ENCODE peak calls at places on chromosome 1, in eight cellular contexts. One of them, this sample, is unnamed.
A peak's percentile ranks its signal among the peaks of the same experiment; 100 is the strongest.

GRCh38 chr1:110348771-110349170 is 9.6 kb downstream of the RBM15 start:
- DNase-seq in GM23338: no peak
- DNase-seq in HepG2: no peak
- DNase-seq in K562: no peak
- DNase-seq in HL-60: no peak
- DNase-seq in GM12878: no peak
- DNase-seq in HCT116: no peak
- DNase-seq in SK-N-SH: no peak
- DNase-seq in this sample: no peak

GRCh38 chr1:230067871-230068814 is 1.1 kb downstream of the GALNT2 start:
- DNase-seq in HepG2: no peak
- DNase-seq in SK-N-SH: peak; percentile 79
- DNase-seq in HCT116: no peak
- DNase-seq in GM23338: peak; percentile 64
- DNase-seq in HL-60: no peak
- DNase-seq in K562: peak; percentile 47
- DNase-seq in GM12878: no peak
- DNase-seq in this sample: no peak

GRCh38 chr1:208254862-208255261 is 10.7 kb upstream of the PLXNA2 start:
- DNase-seq in HepG2: no peak
- DNase-seq in GM23338: no peak
- DNase-seq in HL-60: no peak
- DNase-seq in K562: no peak
- DNase-seq in HCT116: no peak
- DNase-seq in GM12878: no peak
- DNase-seq in SK-N-SH: no peak
- DNase-seq in this sample: no peak

GRCh38 chr1:195376190-195376589 is 1232.0 kb downstream of the KCNT2 start:
- DNase-seq in HCT116: peak; percentile 1
- DNase-seq in K562: no peak
- DNase-seq in SK-N-SH: no peak
- DNase-seq in HL-60: no peak
- DNase-seq in GM12878: no peak
- DNase-seq in GM23338: peak; percentile 9
- DNase-seq in HepG2: peak; percentile 0
- DNase-seq in this sample: no peak

GRCh38 chr1:64417828-64418227 is 52.1 kb upstream of the CACHD1 start:
- DNase-seq in SK-N-SH: no peak
- DNase-seq in GM23338: no peak
- DNase-seq in K562: no peak
- DNase-seq in GM12878: no peak
- DNase-seq in HL-60: no peak
- DNase-seq in HepG2: no peak
- DNase-seq in HCT116: no peak
- DNase-seq in this sample: no peak

GRCh38 chr1:180435566-180435965 is 66.8 kb downstream of the ACBD6 start:
- DNase-seq in GM12878: no peak
- DNase-seq in HL-60: no peak
- DNase-seq in SK-N-SH: no peak
- DNase-seq in GM23338: no peak
- DNase-seq in HCT116: no peak
- DNase-seq in K562: no peak
- DNase-seq in HepG2: no peak
- DNase-seq in this sample: no peak

GRCh38 chr1:53585565-53585964 is 126.4 kb downstream of the DMRTB1 start:
- DNase-seq in GM23338: no peak
- DNase-seq in K562: no peak
- DNase-seq in HCT116: no peak
- DNase-seq in GM12878: no peak
- DNase-seq in SK-N-SH: no peak
- DNase-seq in HepG2: no peak
- DNase-seq in HL-60: no peak
- DNase-seq in this sample: no peak

GRCh38 chr1:1337793-1338147 is 6.7 kb downstream of the TAS1R3 start:
- DNase-seq in SK-N-SH: peak; percentile 91
- DNase-seq in GM23338: peak; percentile 74
- DNase-seq in HL-60: no peak
- DNase-seq in HCT116: peak; percentile 32
- DNase-seq in GM12878: no peak
- DNase-seq in HepG2: no peak
- DNase-seq in K562: peak; percentile 96
- DNase-seq in this sample: no peak

GRCh38 chr1:181166377-181167196 is 78.1 kb downstream of the IER5 start:
- DNase-seq in HCT116: peak; percentile 68
- DNase-seq in HepG2: peak; percentile 77
- DNase-seq in HL-60: no peak
- DNase-seq in SK-N-SH: peak; percentile 78
- DNase-seq in GM23338: peak; percentile 94
- DNase-seq in K562: peak; percentile 85
- DNase-seq in GM12878: no peak
- DNase-seq in this sample: peak; percentile 67

GRCh38 chr1:112393634-112393976 is 2.4 kb upstream of the CTTNBP2NL start:
- DNase-seq in SK-N-SH: no peak
- DNase-seq in HepG2: no peak
- DNase-seq in K562: no peak
- DNase-seq in HCT116: no peak
- DNase-seq in HL-60: no peak
- DNase-seq in GM23338: no peak
- DNase-seq in GM12878: no peak
- DNase-seq in this sample: no peak

GRCh38 chr1:91282695-91283420 is 121.8 kb downstream of the HFM1 start:
- DNase-seq in HL-60: peak; percentile 3
- DNase-seq in GM23338: peak; percentile 91
- DNase-seq in HepG2: peak; percentile 64
- DNase-seq in SK-N-SH: peak; percentile 69
- DNase-seq in K562: peak; percentile 60
- DNase-seq in HCT116: peak; percentile 71
- DNase-seq in GM12878: peak; percentile 9
- DNase-seq in this sample: peak; percentile 56

GRCh38 chr1:199297901-199298300 is 659.1 kb downstream of the PTPRC start:
- DNase-seq in SK-N-SH: no peak
- DNase-seq in HCT116: no peak
- DNase-seq in HL-60: no peak
- DNase-seq in K562: no peak
- DNase-seq in HepG2: no peak
- DNase-seq in GM23338: no peak
- DNase-seq in GM12878: no peak
- DNase-seq in this sample: no peak

GRCh38 chr1:54259546-54259945 is 59.6 kb downstream of the MRPL37 start:
- DNase-seq in HepG2: no peak
- DNase-seq in HL-60: no peak
- DNase-seq in GM12878: no peak
- DNase-seq in SK-N-SH: no peak
- DNase-seq in GM23338: no peak
- DNase-seq in HCT116: no peak
- DNase-seq in K562: no peak
- DNase-seq in this sample: no peak

GRCh38 chr1:166304131-166304530 is 137.3 kb upstream of the FAM78B start:
- DNase-seq in GM23338: no peak
- DNase-seq in HepG2: no peak
- DNase-seq in K562: no peak
- DNase-seq in HCT116: no peak
- DNase-seq in HL-60: no peak
- DNase-seq in GM12878: no peak
- DNase-seq in SK-N-SH: no peak
- DNase-seq in this sample: no peak

GRCh38 chr1:16145030-16145987 is 10.6 kb downstream of the EPHA2 start:
- DNase-seq in HL-60: no peak
- DNase-seq in SK-N-SH: no peak
- DNase-seq in HepG2: peak; percentile 68
- DNase-seq in K562: no peak
- DNase-seq in GM12878: no peak
- DNase-seq in GM23338: peak; percentile 68
- DNase-seq in HCT116: peak; percentile 89
- DNase-seq in this sample: peak; percentile 85

GRCh38 chr1:236862615-236863211 is 67.6 kb downstream of the MTR start:
- DNase-seq in K562: no peak
- DNase-seq in HL-60: no peak
- DNase-seq in HepG2: peak; percentile 95
- DNase-seq in SK-N-SH: no peak
- DNase-seq in GM12878: no peak
- DNase-seq in HCT116: no peak
- DNase-seq in GM23338: no peak
- DNase-seq in this sample: no peak

GRCh38 chr1:34379911-34380310 is 203.2 kb downstream of the C1orf94 start:
- DNase-seq in HepG2: no peak
- DNase-seq in SK-N-SH: no peak
- DNase-seq in HL-60: no peak
- DNase-seq in GM12878: no peak
- DNase-seq in GM23338: no peak
- DNase-seq in HCT116: no peak
- DNase-seq in K562: no peak
- DNase-seq in this sample: no peak

GRCh38 chr1:214446772-214447556 is 104.4 kb downstream of the PTPN14 start:
- DNase-seq in GM23338: peak; percentile 94
- DNase-seq in HL-60: no peak
- DNase-seq in SK-N-SH: peak; percentile 42
- DNase-seq in HCT116: peak; percentile 93
- DNase-seq in HepG2: peak; percentile 85
- DNase-seq in GM12878: no peak
- DNase-seq in K562: no peak
- DNase-seq in this sample: peak; percentile 85

GRCh38 chr1:92879316-92879968 is 47.6 kb downstream of the RPL5 start:
- DNase-seq in HCT116: no peak
- DNase-seq in SK-N-SH: peak; percentile 27
- DNase-seq in K562: no peak
- DNase-seq in HL-60: no peak
- DNase-seq in GM12878: no peak
- DNase-seq in GM23338: no peak
- DNase-seq in HepG2: no peak
- DNase-seq in this sample: no peak

GRCh38 chr1:205493241-205494085 is 11.0 kb upstream of the CDK18 start:
- DNase-seq in HL-60: no peak
- DNase-seq in SK-N-SH: peak; percentile 57
- DNase-seq in GM23338: no peak
- DNase-seq in HCT116: no peak
- DNase-seq in GM12878: no peak
- DNase-seq in K562: no peak
- DNase-seq in HepG2: peak; percentile 41
- DNase-seq in this sample: no peak

GRCh38 chr1:89660086-89660946 is 27.4 kb downstream of the LRRC8C start:
- DNase-seq in GM12878: no peak
- DNase-seq in K562: no peak
- DNase-seq in SK-N-SH: no peak
- DNase-seq in HepG2: no peak
- DNase-seq in HCT116: no peak
- DNase-seq in HL-60: no peak
- DNase-seq in GM23338: no peak
- DNase-seq in this sample: no peak

GRCh38 chr1:910881-911721 is 12.6 kb upstream of the SAMD11 start:
- DNase-seq in HepG2: no peak
- DNase-seq in GM23338: no peak
- DNase-seq in SK-N-SH: peak; percentile 72
- DNase-seq in HCT116: no peak
- DNase-seq in HL-60: no peak
- DNase-seq in GM12878: no peak
- DNase-seq in K562: peak; percentile 77
- DNase-seq in this sample: no peak

GRCh38 chr1:3924871-3925655 is 25.0 kb upstream of the C1orf174 start:
- DNase-seq in SK-N-SH: no peak
- DNase-seq in HCT116: no peak
- DNase-seq in HL-60: no peak
- DNase-seq in GM23338: no peak
- DNase-seq in HepG2: no peak
- DNase-seq in K562: no peak
- DNase-seq in GM12878: no peak
- DNase-seq in this sample: no peak

GRCh38 chr1:244450597-244451538 is 841 bp downstream of the ADSS2 start:
- DNase-seq in SK-N-SH: peak; percentile 62
- DNase-seq in GM23338: peak; percentile 42
- DNase-seq in GM12878: no peak
- DNase-seq in HL-60: no peak
- DNase-seq in HepG2: peak; percentile 36
- DNase-seq in HCT116: no peak
- DNase-seq in K562: peak; percentile 55
- DNase-seq in this sample: no peak
- TF ChIP-seq POLR2AphosphoS5 in SK-N-SH: no peak
- TF ChIP-seq POLR2AphosphoS5 in GM23338: no peak
- TF ChIP-seq POLR2AphosphoS5 in GM12878: no peak
- TF ChIP-seq POLR2AphosphoS5 in HL-60: no peak
- TF ChIP-seq POLR2AphosphoS5 in HepG2: no peak
- TF ChIP-seq POLR2AphosphoS5 in HCT116: peak; percentile 25
- TF ChIP-seq POLR2AphosphoS5 in K562: no peak
- TF ChIP-seq POLR2AphosphoS5 in this sample: no peak

GRCh38 chr1:212035123-212035834 is at the start of the genes DTL and INTS7:
- DNase-seq in SK-N-SH: peak; percentile 94
- DNase-seq in HL-60: peak; percentile 97
- DNase-seq in HepG2: peak; percentile 99
- DNase-seq in HCT116: peak; percentile 98
- DNase-seq in K562: peak; percentile 98
- DNase-seq in GM12878: peak; percentile 96
- DNase-seq in GM23338: peak; percentile 99
- DNase-seq in this sample: peak; percentile 97
- TF ChIP-seq REST in SK-N-SH: no peak
- TF ChIP-seq REST in HL-60: peak; percentile 67
- TF ChIP-seq REST in HepG2: no peak
- TF ChIP-seq REST in HCT116: no peak
- TF ChIP-seq REST in K562: peak; percentile 84
- TF ChIP-seq REST in GM12878: no peak
- TF ChIP-seq REST in GM23338: no peak
- TF ChIP-seq REST in this sample: peak; percentile 25

GRCh38 chr1:20578062-20578461 is 10.8 kb upstream of the CDA start:
- DNase-seq in HL-60: no peak
- DNase-seq in GM23338: no peak
- DNase-seq in SK-N-SH: no peak
- DNase-seq in HCT116: no peak
- DNase-seq in HepG2: no peak
- DNase-seq in K562: no peak
- DNase-seq in GM12878: no peak
- DNase-seq in this sample: no peak

GRCh38 chr1:20575544-20576056 is 13.3 kb upstream of the CDA start:
- DNase-seq in HL-60: no peak
- DNase-seq in K562: no peak
- DNase-seq in SK-N-SH: no peak
- DNase-seq in GM12878: no peak
- DNase-seq in HCT116: no peak
- DNase-seq in GM23338: no peak
- DNase-seq in HepG2: no peak
- DNase-seq in this sample: no peak

GRCh38 chr1:20573987-20574386 is 14.9 kb upstream of the CDA start:
- DNase-seq in GM23338: no peak
- DNase-seq in HCT116: no peak
- DNase-seq in HepG2: no peak
- DNase-seq in SK-N-SH: no peak
- DNase-seq in K562: no peak
- DNase-seq in HL-60: no peak
- DNase-seq in GM12878: no peak
- DNase-seq in this sample: no peak

GRCh38 chr1:20571427-20571826 is 17.5 kb upstream of the CDA start:
- DNase-seq in GM23338: no peak
- DNase-seq in HCT116: no peak
- DNase-seq in SK-N-SH: no peak
- DNase-seq in HepG2: no peak
- DNase-seq in GM12878: no peak
- DNase-seq in HL-60: no peak
- DNase-seq in K562: no peak
- DNase-seq in this sample: no peak

GRCh38 chr1:20574686-20575543 is 14.0 kb upstream of the CDA start:
- DNase-seq in HepG2: peak; percentile 75
- DNase-seq in HCT116: peak; percentile 85
- DNase-seq in HL-60: peak; percentile 77
- DNase-seq in GM12878: no peak
- DNase-seq in SK-N-SH: peak; percentile 85
- DNase-seq in GM23338: peak; percentile 95
- DNase-seq in K562: peak; percentile 91
- DNase-seq in this sample: peak; percentile 41
- TF ChIP-seq POLR2AphosphoS5 in HepG2: no peak
- TF ChIP-seq POLR2AphosphoS5 in HCT116: peak; percentile 37
- TF ChIP-seq POLR2AphosphoS5 in HL-60: no peak
- TF ChIP-seq POLR2AphosphoS5 in GM12878: no peak
- TF ChIP-seq POLR2AphosphoS5 in SK-N-SH: no peak
- TF ChIP-seq POLR2AphosphoS5 in GM23338: no peak
- TF ChIP-seq POLR2AphosphoS5 in K562: no peak
- TF ChIP-seq POLR2AphosphoS5 in this sample: peak; percentile 23

GRCh38 chr1:243432136-243432535 is 176.3 kb downstream of the SDCCAG8 start:
- DNase-seq in SK-N-SH: peak; percentile 53
- DNase-seq in GM12878: no peak
- DNase-seq in HepG2: no peak
- DNase-seq in HL-60: no peak
- DNase-seq in HCT116: no peak
- DNase-seq in K562: no peak
- DNase-seq in GM23338: no peak
- DNase-seq in this sample: no peak
- TF ChIP-seq REST in SK-N-SH: no peak
- TF ChIP-seq REST in GM12878: no peak
- TF ChIP-seq REST in HepG2: no peak
- TF ChIP-seq REST in HL-60: no peak
- TF ChIP-seq REST in HCT116: no peak
- TF ChIP-seq REST in K562: no peak
- TF ChIP-seq REST in GM23338: no peak
- TF ChIP-seq REST in this sample: no peak

This sample was measured in Panc1.